ENCODE peak calls at places on chromosomes 6 and 20, in seven cellular contexts. D is psoas muscle; H is HepG2; O is CD8-positive, alpha-beta memory T cell; I is fibroblast of lung; Y is lung; T is adipocyte. F is an unnamed sample. For H3K36me3, the result is how much of the 10 kb centered on the place peaks cover.

GRCh38 chr6:40953486-40953885 is 85.5 kb downstream of the UNC5CL start:
- DNase-seq in D (no peak), H (no peak), O (no peak), I (no peak), Y (no peak), T (peak), F (no peak)

GRCh38 chr20:33893314-33893713 is 82.2 kb downstream of the CHMP4B start:
- DNase-seq in D (no peak), H (no peak), O (no peak), I (peak), Y (no peak), T (peak), F (no peak)

GRCh38 chr20:5122861-5123260 is 3.1 kb upstream of the PCNA start:
- DNase-seq in D (no peak), H (no peak), O (no peak), I (no peak), Y (no peak), T (peak), F (no peak)

GRCh38 chr6:74409447-74409846 is 713.4 kb downstream of the CD109 start:
- DNase-seq in D (no peak), H (peak), O (no peak), I (peak), Y (no peak), T (peak), F (no peak)

GRCh38 chr6:134636221-134636830 is 313.6 kb downstream of the ALDH8A1 start:
- DNase-seq in D (no peak), H (no peak), O (no peak), I (no peak), Y (no peak), T (no peak), F (no peak)

GRCh38 chr20:39195495-39196129 is 233.5 kb downstream of the DHX35 start:
- DNase-seq in D (no peak), H (no peak), O (no peak), I (no peak), Y (no peak), T (no peak), F (peak)

GRCh38 chr20:62837790-62838458 is 21.1 kb downstream of the COL9A3 start:
- DNase-seq in D (peak), H (peak), O (no peak), I (peak), Y (no peak), T (peak), F (no peak)

GRCh38 chr20:8635048-8635572 is 433.8 kb upstream of the PLCB4 start:
- DNase-seq in D (no peak), H (no peak), O (no peak), I (no peak), Y (no peak), T (no peak), F (no peak)

GRCh38 chr20:62792940-62793756 is 3.1 kb upstream of the MRGBP start:
- DNase-seq in D (no peak), H (no peak), O (no peak), I (no peak), Y (no peak), T (no peak), F (peak)

GRCh38 chr6:64504509-64504908 is 868.9 kb downstream of the PHF3 start:
- DNase-seq in D (no peak), H (no peak), O (no peak), I (peak), Y (no peak), T (no peak), F (no peak)

GRCh38 chr6:148885154-148885870 is 138.5 kb downstream of the UST start:
- DNase-seq in D (no peak), H (no peak), O (no peak), I (peak), Y (no peak), T (peak), F (no peak)

GRCh38 chr6:11497881-11498280 is 39.7 kb upstream of the TMEM170B start:
- DNase-seq in D (no peak), H (no peak), O (no peak), I (no peak), Y (no peak), T (no peak), F (no peak)

GRCh38 chr20:5657190-5657872 is 92.9 kb upstream of the SHLD1 start:
- DNase-seq in D (peak), H (peak), O (no peak), I (peak), Y (peak), T (peak), F (no peak)

GRCh38 chr6:7939186-7939863 is 28.7 kb upstream of the TXNDC5 start:
- DNase-seq in D (no peak), H (no peak), O (no peak), I (no peak), Y (no peak), T (peak), F (no peak)

GRCh38 chr6:137044366-137045220 is at the start of gene IL20RA:
- DNase-seq in D (peak), H (no peak), O (peak), I (no peak), Y (peak), T (peak), F (peak)

GRCh38 chr20:48070961-48071645 is 285.8 kb upstream of the SULF2 start:
- DNase-seq in D (no peak), H (no peak), O (no peak), I (no peak), Y (no peak), T (no peak), F (no peak)
- H3K4me3 ChIP-seq in D (no peak), H (no peak), O (no peak), I (no peak), Y (no peak), T (no peak), F (no peak)

DNA sequence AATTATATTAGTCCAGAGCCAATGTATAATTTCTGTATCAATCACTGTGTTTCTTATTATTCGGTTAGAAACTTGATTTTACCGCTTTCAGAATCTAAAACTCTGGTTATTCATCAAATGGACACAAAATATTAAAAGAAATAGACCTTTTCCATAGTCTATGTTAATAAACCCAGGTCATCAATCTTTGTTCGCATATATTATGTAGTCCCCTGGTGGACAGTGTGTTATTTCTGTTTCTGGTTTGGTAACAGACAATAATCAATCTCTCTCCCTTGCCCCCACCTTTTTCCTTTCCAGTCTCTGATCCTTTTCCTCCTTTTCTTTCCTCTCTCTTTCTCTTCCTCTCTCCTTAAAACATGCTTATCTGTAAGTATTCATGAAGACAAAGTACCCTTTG is 139.0 kb downstream of the FLRT3 start:
- DNase-seq in D (no peak), H (no peak), O (no peak), I (no peak), Y (no peak), T (no peak), F (no peak)
- H3K36me3 ChIP-seq in D (under half), H (under half), O (under half), I (under half), Y (under half), T (under half), F (under half)

GRCh38 chr20:20593447-20594170 is 118.8 kb downstream of the RALGAPA2 start:
- DNase-seq in D (no peak), H (peak), O (no peak), I (peak), Y (no peak), T (peak), F (peak)
- H3K4me3 ChIP-seq in D (no peak), H (no peak), O (no peak), I (peak), Y (no peak), T (no peak), F (no peak)

DNA sequence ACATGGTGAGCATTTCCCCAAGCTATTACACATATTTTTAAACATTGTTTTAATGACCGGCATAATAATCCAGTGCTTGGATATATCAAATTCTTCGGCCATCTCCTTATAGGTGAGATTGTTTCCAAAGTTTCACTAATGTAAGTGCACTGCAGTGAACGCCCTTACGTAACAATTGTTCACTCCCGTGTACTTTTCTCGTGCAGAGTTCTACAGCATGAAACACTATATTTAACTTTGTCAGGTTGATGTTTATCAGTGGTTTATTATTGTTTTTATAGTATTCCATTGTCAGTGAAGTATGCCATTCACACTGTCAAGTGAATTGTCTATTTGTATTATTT is 3.4 kb upstream of the GZF1 start:
- DNase-seq in D (no peak), H (no peak), O (no peak), I (no peak), Y (no peak), T (no peak), F (no peak)
- H3K36me3 ChIP-seq in D (under half), H (under half), O (under half), I (under half), Y (under half), T (under half), F (under half)

GRCh38 chr20:17571153-17571527 is 1.3 kb downstream of the DSTN start:
- DNase-seq in D (no peak), H (no peak), O (no peak), I (peak), Y (no peak), T (peak), F (no peak)
- H3K4me3 ChIP-seq in D (peak), H (peak), O (peak), I (peak), Y (peak), T (peak), F (peak)

DNA sequence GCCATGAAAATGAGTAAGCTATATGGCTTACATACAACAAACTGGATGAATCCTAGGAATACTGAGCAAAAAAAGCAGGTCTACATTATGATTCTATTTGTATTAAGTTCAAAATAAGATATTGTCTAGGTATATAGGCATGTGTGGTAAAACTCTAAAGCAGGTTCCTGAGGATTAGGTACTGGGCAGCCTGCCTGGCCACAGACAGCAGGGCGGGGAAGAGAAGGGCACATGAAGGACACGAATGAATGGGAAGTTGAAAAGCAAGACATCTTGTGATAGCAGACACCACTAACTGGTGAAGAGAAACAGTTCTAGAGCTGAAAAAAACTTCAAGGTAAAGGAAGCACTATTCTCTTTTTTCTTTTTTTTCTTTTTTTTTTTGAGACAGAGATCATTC is 72.6 kb upstream of the SLC4A11 start:
- DNase-seq in D (no peak), H (no peak), O (no peak), I (no peak), Y (no peak), T (no peak), F (no peak)
- H3K36me3 ChIP-seq in D (under half), H (under half), O (under half), I (under half), Y (under half), T (under half), F (under half)

DNA sequence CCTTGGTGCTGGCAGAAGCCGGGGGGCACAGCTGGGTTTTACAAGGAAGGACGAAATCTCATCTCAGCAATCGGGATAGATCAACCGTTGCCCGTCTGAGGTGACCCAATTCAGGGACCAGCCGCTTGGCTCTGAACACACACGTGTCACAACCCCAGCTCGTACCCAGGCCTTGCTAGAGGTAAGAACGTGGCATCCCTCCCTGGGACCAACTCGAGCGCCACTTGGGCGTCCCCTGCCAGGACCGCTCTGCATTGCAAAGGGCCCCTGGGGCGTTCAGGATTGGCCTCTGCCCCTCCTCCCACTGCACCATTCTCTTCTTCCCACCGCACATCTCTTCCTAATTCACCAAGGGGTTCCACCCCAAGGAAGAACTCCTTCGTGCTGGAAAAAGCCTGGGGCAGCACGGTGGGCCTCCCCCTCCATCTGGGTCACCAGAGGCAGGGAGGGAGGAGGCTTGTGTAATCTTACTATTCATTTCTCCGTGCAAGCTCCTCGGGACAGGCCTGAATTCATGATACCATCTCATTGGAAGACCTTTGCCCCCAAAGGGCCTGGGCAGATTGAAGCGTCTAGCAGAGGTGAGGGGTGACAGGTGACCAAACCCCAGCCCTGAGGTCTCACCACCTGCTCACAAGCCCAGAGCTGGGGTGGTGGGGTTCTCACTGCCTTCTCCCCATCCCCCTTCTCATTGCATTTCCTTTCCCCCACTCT is 136.8 kb downstream of the LY86 start:
- DNase-seq in D (no peak), H (no peak), O (no peak), I (no peak), Y (no peak), T (no peak), F (peak)
- H3K4me3 ChIP-seq in D (peak), H (peak), O (no peak), I (peak), Y (no peak), T (peak), F (peak)

GRCh38 chr6:24454452-24454851 is 34.9 kb downstream of the GPLD1 start:
- DNase-seq in D (no peak), H (no peak), O (no peak), I (no peak), Y (no peak), T (no peak), F (no peak)
- H3K36me3 ChIP-seq in D (under half), H (under half), O (under half), I (under half), Y (under half), T (under half), F (under half)